ENCODE peak calls at places on chromosomes 4 and X, in nine cellular contexts. One of them, this sample, is unnamed.
A peak's percentile ranks its signal among the peaks of the same experiment; 100 is the strongest.

GRCh38 chrX:38086451-38087215 is 80.3 kb downstream of the SYTL5 start:
- DNase-seq in ovary: no peak
- DNase-seq in BJ: no peak
- DNase-seq in kidney epithelial cell: no peak
- DNase-seq in left lung: no peak
- DNase-seq in neural progenitor cell: no peak
- DNase-seq in heart right ventricle: no peak
- DNase-seq in mucosa of descending colon: no peak
- DNase-seq in A549: no peak
- DNase-seq in this sample: no peak

GRCh38 chrX:9465380-9466114 is 689 bp downstream of the TBL1X start:
- DNase-seq in ovary: peak; percentile 42
- DNase-seq in kidney epithelial cell: no peak
- DNase-seq in neural progenitor cell: peak; percentile 40
- DNase-seq in left lung: no peak
- DNase-seq in heart right ventricle: peak; percentile 6
- DNase-seq in A549: no peak
- DNase-seq in mucosa of descending colon: peak; percentile 60
- DNase-seq in BJ: no peak
- DNase-seq in this sample: no peak

GRCh38 chr4:48538358-48538757 is 48.3 kb downstream of the ZAR1 start:
- DNase-seq in left lung: no peak
- DNase-seq in ovary: no peak
- DNase-seq in mucosa of descending colon: no peak
- DNase-seq in heart right ventricle: no peak
- DNase-seq in kidney epithelial cell: no peak
- DNase-seq in neural progenitor cell: no peak
- DNase-seq in A549: no peak
- DNase-seq in BJ: no peak
- DNase-seq in this sample: no peak

GRCh38 chr4:16065066-16065465 is 18.8 kb downstream of the PROM1 start:
- DNase-seq in neural progenitor cell: no peak
- DNase-seq in kidney epithelial cell: no peak
- DNase-seq in mucosa of descending colon: no peak
- DNase-seq in ovary: no peak
- DNase-seq in A549: no peak
- DNase-seq in heart right ventricle: no peak
- DNase-seq in BJ: no peak
- DNase-seq in left lung: no peak
- DNase-seq in this sample: no peak

GRCh38 chrX:39667191-39667590 is 430.6 kb downstream of the BCOR start:
- DNase-seq in kidney epithelial cell: no peak
- DNase-seq in ovary: no peak
- DNase-seq in heart right ventricle: no peak
- DNase-seq in BJ: no peak
- DNase-seq in left lung: no peak
- DNase-seq in mucosa of descending colon: no peak
- DNase-seq in neural progenitor cell: no peak
- DNase-seq in A549: no peak
- DNase-seq in this sample: no peak

GRCh38 chrX:115339441-115340025 is 50.0 kb downstream of the LUZP4 start:
- DNase-seq in mucosa of descending colon: no peak
- DNase-seq in neural progenitor cell: no peak
- DNase-seq in left lung: no peak
- DNase-seq in ovary: no peak
- DNase-seq in kidney epithelial cell: no peak
- DNase-seq in heart right ventricle: no peak
- DNase-seq in A549: no peak
- DNase-seq in BJ: peak; percentile 9
- DNase-seq in this sample: no peak

GRCh38 chrX:1249101-1249887 is 19.3 kb upstream of the CSF2RA start:
- DNase-seq in heart right ventricle: peak; percentile 64
- DNase-seq in A549: peak; percentile 60
- DNase-seq in mucosa of descending colon: peak; percentile 74
- DNase-seq in neural progenitor cell: peak; percentile 82
- DNase-seq in kidney epithelial cell: no peak
- DNase-seq in BJ: peak; percentile 38
- DNase-seq in ovary: no peak
- DNase-seq in left lung: peak; percentile 77
- DNase-seq in this sample: no peak

GRCh38 chr4:71406459-71406963 is 67.7 kb downstream of the SLC4A4 start:
- DNase-seq in kidney epithelial cell: peak; percentile 29
- DNase-seq in neural progenitor cell: no peak
- DNase-seq in left lung: no peak
- DNase-seq in mucosa of descending colon: no peak
- DNase-seq in heart right ventricle: no peak
- DNase-seq in A549: no peak
- DNase-seq in BJ: no peak
- DNase-seq in ovary: no peak
- DNase-seq in this sample: peak; percentile 54

GRCh38 chrX:109732780-109733657 is at the start of gene ACSL4:
- DNase-seq in ovary: peak; percentile 92
- DNase-seq in left lung: peak; percentile 93
- DNase-seq in BJ: no peak
- DNase-seq in neural progenitor cell: peak; percentile 93
- DNase-seq in mucosa of descending colon: peak; percentile 92
- DNase-seq in A549: peak; percentile 79
- DNase-seq in kidney epithelial cell: peak; percentile 35
- DNase-seq in heart right ventricle: peak; percentile 87
- DNase-seq in this sample: peak; percentile 24

GRCh38 chr4:8324640-8325239 is 55.2 kb downstream of the HTRA3 start:
- DNase-seq in neural progenitor cell: no peak
- DNase-seq in BJ: no peak
- DNase-seq in ovary: no peak
- DNase-seq in left lung: no peak
- DNase-seq in mucosa of descending colon: no peak
- DNase-seq in A549: no peak
- DNase-seq in kidney epithelial cell: no peak
- DNase-seq in heart right ventricle: no peak
- DNase-seq in this sample: no peak

GRCh38 chr4:69057620-69058409 is 38.5 kb upstream of the UGT2B7 start:
- DNase-seq in BJ: no peak
- DNase-seq in ovary: no peak
- DNase-seq in heart right ventricle: no peak
- DNase-seq in mucosa of descending colon: no peak
- DNase-seq in left lung: no peak
- DNase-seq in kidney epithelial cell: no peak
- DNase-seq in A549: no peak
- DNase-seq in neural progenitor cell: peak; percentile 72
- DNase-seq in this sample: peak; percentile 46

GRCh38 chrX:107721318-107721717 is 54.3 kb downstream of the TSC22D3 start:
- DNase-seq in mucosa of descending colon: no peak
- DNase-seq in ovary: no peak
- DNase-seq in heart right ventricle: no peak
- DNase-seq in A549: no peak
- DNase-seq in kidney epithelial cell: no peak
- DNase-seq in neural progenitor cell: no peak
- DNase-seq in left lung: no peak
- DNase-seq in BJ: no peak
- DNase-seq in this sample: no peak

GRCh38 chrX:44308869-44309268 is 34.6 kb downstream of the EFHC2 start:
- DNase-seq in ovary: no peak
- DNase-seq in mucosa of descending colon: no peak
- DNase-seq in heart right ventricle: no peak
- DNase-seq in BJ: no peak
- DNase-seq in neural progenitor cell: no peak
- DNase-seq in kidney epithelial cell: no peak
- DNase-seq in A549: no peak
- DNase-seq in left lung: no peak
- DNase-seq in this sample: no peak

GRCh38 chr4:188532751-188533150 is 393.5 kb downstream of the TRIML1 start:
- DNase-seq in mucosa of descending colon: no peak
- DNase-seq in BJ: no peak
- DNase-seq in heart right ventricle: no peak
- DNase-seq in ovary: no peak
- DNase-seq in kidney epithelial cell: no peak
- DNase-seq in A549: no peak
- DNase-seq in left lung: no peak
- DNase-seq in neural progenitor cell: no peak
- DNase-seq in this sample: no peak

GRCh38 chrX:94058728-94059382 is 384.8 kb downstream of the FAM133A start:
- DNase-seq in kidney epithelial cell: no peak
- DNase-seq in ovary: no peak
- DNase-seq in BJ: no peak
- DNase-seq in A549: peak; percentile 5
- DNase-seq in mucosa of descending colon: no peak
- DNase-seq in neural progenitor cell: peak; percentile 64
- DNase-seq in heart right ventricle: peak; percentile 3
- DNase-seq in left lung: no peak
- DNase-seq in this sample: no peak

GRCh38 chrX:19017271-19017670 is 33.4 kb upstream of the PHKA2 start:
- DNase-seq in ovary: no peak
- DNase-seq in heart right ventricle: no peak
- DNase-seq in mucosa of descending colon: no peak
- DNase-seq in neural progenitor cell: peak; percentile 66
- DNase-seq in A549: peak; percentile 61
- DNase-seq in left lung: no peak
- DNase-seq in kidney epithelial cell: no peak
- DNase-seq in BJ: no peak
- DNase-seq in this sample: no peak

GRCh38 chr4:153535735-153536494 is 69.8 kb downstream of the TMEM131L start:
- DNase-seq in heart right ventricle: no peak
- DNase-seq in left lung: no peak
- DNase-seq in ovary: no peak
- DNase-seq in BJ: peak; percentile 27
- DNase-seq in mucosa of descending colon: no peak
- DNase-seq in kidney epithelial cell: no peak
- DNase-seq in neural progenitor cell: peak; percentile 39
- DNase-seq in A549: no peak
- DNase-seq in this sample: no peak

GRCh38 chr4:153537493-153537960 is 71.4 kb downstream of the TMEM131L start:
- DNase-seq in ovary: no peak
- DNase-seq in heart right ventricle: no peak
- DNase-seq in neural progenitor cell: no peak
- DNase-seq in BJ: no peak
- DNase-seq in A549: no peak
- DNase-seq in left lung: no peak
- DNase-seq in kidney epithelial cell: no peak
- DNase-seq in mucosa of descending colon: no peak
- DNase-seq in this sample: no peak

GRCh38 chr4:153539058-153539826 is 73.1 kb downstream of the TMEM131L start:
- DNase-seq in neural progenitor cell: no peak
- DNase-seq in ovary: no peak
- DNase-seq in left lung: no peak
- DNase-seq in mucosa of descending colon: no peak
- DNase-seq in kidney epithelial cell: no peak
- DNase-seq in BJ: no peak
- DNase-seq in heart right ventricle: no peak
- DNase-seq in A549: no peak
- DNase-seq in this sample: no peak

GRCh38 chr4:153541426-153542096 is 75.4 kb downstream of the TMEM131L start:
- DNase-seq in ovary: no peak
- DNase-seq in left lung: no peak
- DNase-seq in heart right ventricle: no peak
- DNase-seq in mucosa of descending colon: no peak
- DNase-seq in kidney epithelial cell: peak; percentile 34
- DNase-seq in BJ: peak; percentile 52
- DNase-seq in neural progenitor cell: no peak
- DNase-seq in A549: no peak
- DNase-seq in this sample: peak; percentile 19

GRCh38 chr4:153538408-153539057 is 72.4 kb downstream of the TMEM131L start:
- DNase-seq in neural progenitor cell: no peak
- DNase-seq in ovary: no peak
- DNase-seq in heart right ventricle: no peak
- DNase-seq in A549: no peak
- DNase-seq in kidney epithelial cell: no peak
- DNase-seq in mucosa of descending colon: no peak
- DNase-seq in left lung: no peak
- DNase-seq in BJ: no peak
- DNase-seq in this sample: no peak
- H3K4me3 ChIP-seq in neural progenitor cell: no peak overlapping the region
- H3K4me3 ChIP-seq in ovary: peak overlapping the region; percentile 26
- H3K4me3 ChIP-seq in heart right ventricle: no peak overlapping the region
- H3K4me3 ChIP-seq in A549: no peak overlapping the region
- H3K4me3 ChIP-seq in kidney epithelial cell: no peak overlapping the region
- H3K4me3 ChIP-seq in mucosa of descending colon: no peak overlapping the region
- H3K4me3 ChIP-seq in left lung: peak overlapping the region; percentile 11
- H3K4me3 ChIP-seq in BJ: peak overlapping the region; percentile 27
- H3K4me3 ChIP-seq in this sample: no peak overlapping the region

DNA sequence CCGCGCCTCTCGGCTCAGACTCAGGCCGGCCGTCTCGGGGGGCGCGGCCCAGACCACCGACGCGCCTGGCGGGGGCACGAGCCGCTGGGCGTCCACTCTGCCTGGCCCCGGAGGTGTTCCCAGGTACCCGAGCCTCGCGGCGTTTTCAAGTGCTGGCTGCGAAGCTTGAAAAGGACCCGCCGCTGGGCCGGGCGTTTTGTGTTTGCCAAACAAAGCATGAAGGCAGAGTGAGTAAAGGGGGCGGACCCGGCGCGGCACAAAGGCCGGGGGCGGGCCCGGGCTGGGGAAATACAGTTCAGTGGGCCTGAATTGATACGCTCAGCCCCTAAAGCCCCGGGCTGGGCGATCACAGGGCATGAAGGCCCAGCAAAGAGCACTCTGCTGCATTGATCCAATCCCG is 65.4 kb downstream of the SOX3 start:
- DNase-seq in kidney epithelial cell: no peak
- DNase-seq in A549: no peak
- DNase-seq in heart right ventricle: no peak
- DNase-seq in BJ: no peak
- DNase-seq in ovary: no peak
- DNase-seq in mucosa of descending colon: peak; percentile 51
- DNase-seq in left lung: no peak
- DNase-seq in neural progenitor cell: peak; percentile 92
- DNase-seq in this sample: no peak
- H3K4me3 ChIP-seq in kidney epithelial cell: peak overlapping the region; percentile 10
- H3K4me3 ChIP-seq in A549: no peak overlapping the region
- H3K4me3 ChIP-seq in heart right ventricle: no peak overlapping the region
- H3K4me3 ChIP-seq in BJ: no peak overlapping the region
- H3K4me3 ChIP-seq in ovary: no peak overlapping the region
- H3K4me3 ChIP-seq in mucosa of descending colon: no peak overlapping the region
- H3K4me3 ChIP-seq in left lung: no peak overlapping the region
- H3K4me3 ChIP-seq in neural progenitor cell: peak overlapping the region; percentile 38
- H3K4me3 ChIP-seq in this sample: peak overlapping the region; percentile 20

DNA sequence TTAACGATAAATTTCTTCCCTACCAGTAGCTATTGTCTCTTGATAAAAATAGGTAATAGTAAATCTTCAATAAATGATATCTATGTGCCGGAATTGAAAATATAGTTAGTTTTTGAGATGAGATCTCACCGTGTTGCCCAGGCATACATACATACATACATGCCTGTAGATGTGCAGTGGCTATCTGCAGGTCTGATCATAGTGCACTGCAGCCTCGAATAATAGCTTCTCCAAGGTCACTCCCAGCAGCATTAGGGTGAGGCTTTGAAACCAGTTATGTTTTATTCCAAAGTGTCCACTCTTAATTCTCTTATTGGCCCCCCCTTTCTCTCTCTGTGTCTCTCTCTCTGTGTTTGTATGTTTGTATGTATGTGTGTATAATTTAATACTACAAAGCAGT is 37.5 kb downstream of the ZFX start:
- DNase-seq in kidney epithelial cell: no peak
- DNase-seq in A549: no peak
- DNase-seq in ovary: no peak
- DNase-seq in neural progenitor cell: no peak
- DNase-seq in heart right ventricle: no peak
- DNase-seq in BJ: no peak
- DNase-seq in mucosa of descending colon: no peak
- DNase-seq in left lung: no peak
- DNase-seq in this sample: no peak
- H3K4me3 ChIP-seq in kidney epithelial cell: no peak overlapping the region
- H3K4me3 ChIP-seq in A549: no peak overlapping the region
- H3K4me3 ChIP-seq in ovary: no peak overlapping the region
- H3K4me3 ChIP-seq in neural progenitor cell: no peak overlapping the region
- H3K4me3 ChIP-seq in heart right ventricle: no peak overlapping the region
- H3K4me3 ChIP-seq in BJ: no peak overlapping the region
- H3K4me3 ChIP-seq in mucosa of descending colon: no peak overlapping the region
- H3K4me3 ChIP-seq in left lung: no peak overlapping the region
- H3K4me3 ChIP-seq in this sample: no peak overlapping the region

GRCh38 chrX:137746289-137746688 is 180.4 kb downstream of the ZIC3 start:
- DNase-seq in heart right ventricle: no peak
- DNase-seq in mucosa of descending colon: no peak
- DNase-seq in neural progenitor cell: no peak
- DNase-seq in kidney epithelial cell: no peak
- DNase-seq in A549: no peak
- DNase-seq in ovary: no peak
- DNase-seq in BJ: no peak
- DNase-seq in left lung: no peak
- DNase-seq in this sample: no peak
- H3K4me3 ChIP-seq in heart right ventricle: no peak overlapping the region
- H3K4me3 ChIP-seq in mucosa of descending colon: no peak overlapping the region
- H3K4me3 ChIP-seq in neural progenitor cell: no peak overlapping the region
- H3K4me3 ChIP-seq in kidney epithelial cell: no peak overlapping the region
- H3K4me3 ChIP-seq in A549: no peak overlapping the region
- H3K4me3 ChIP-seq in ovary: no peak overlapping the region
- H3K4me3 ChIP-seq in BJ: no peak overlapping the region
- H3K4me3 ChIP-seq in left lung: no peak overlapping the region
- H3K4me3 ChIP-seq in this sample: no peak overlapping the region

This sample was measured in retinal pigment epithelial cell.